ENCODE peak calls at places on chromosomes 13 and 19, in four cellular contexts. Y, Q, M and H are unnamed samples.

GRCh38 chr19:17001603-17002183 is 24.9 kb downstream of the CPAMD8 start:
- DNase-seq in Y (no peak), Q (peak), M (no peak), H (no peak)

GRCh38 chr19:4284176-4284958 is 5.3 kb downstream of the SHD start:
- DNase-seq in Y (no peak), Q (no peak), M (peak), H (no peak)

GRCh38 chr19:5697022-5697889 is 7.2 kb downstream of the RPL36 start:
- DNase-seq in Y (no peak), Q (no peak), M (no peak), H (no peak)

GRCh38 chr19:447816-448546 is 12.9 kb downstream of the SHC2 start:
- DNase-seq in Y (no peak), Q (no peak), M (no peak), H (no peak)

GRCh38 chr13:103243495-103243894 is 177.3 kb upstream of the SLC10A2 start:
- DNase-seq in Y (no peak), Q (no peak), M (no peak), H (no peak)

GRCh38 chr19:1147934-1148549 is 26.0 kb downstream of the SBNO2 start:
- DNase-seq in Y (no peak), Q (no peak), M (no peak), H (no peak)

GRCh38 chr19:14127176-14127575 is 9.2 kb downstream of the ASF1B start:
- DNase-seq in Y (no peak), Q (no peak), M (no peak), H (no peak)

GRCh38 chr13:30026093-30026492 is 175.7 kb upstream of the UBL3 start:
- DNase-seq in Y (peak), Q (no peak), M (no peak), H (peak)

GRCh38 chr19:30144242-30144758 is 202.3 kb downstream of the URI1 start:
- DNase-seq in Y (no peak), Q (no peak), M (no peak), H (no peak)

GRCh38 chr19:10289836-10290438 is at the start of gene ICAM5:
- DNase-seq in Y (no peak), Q (no peak), M (no peak), H (no peak)

GRCh38 chr19:4066176-4066606 is 508 bp downstream of the ZBTB7A start:
- DNase-seq in Y (no peak), Q (no peak), M (peak), H (no peak)